ENCODE peak calls at places on chromosomes 11 and 22, in four cellular contexts. E is stimulated activated CD4-positive, alpha-beta T cell treated with anti-CD3 and anti-CD28 coated beads, Interleukin-12 subunit alpha, Interleukin-12 subunit beta, amount 100 ng/mL, for 24 hours; W is RPMI7951; L is GM12865. J is an unnamed sample.
A peak's percentile ranks its signal among the peaks of the same experiment; 100 is the strongest.

GRCh38 chr11:134564472-134565200 is 152.6 kb upstream of the B3GAT1 start:
- DNase-seq in L (no peak), W (no peak), E (no peak), J (no peak)

GRCh38 chr11:101860694-101861371 is 54.0 kb upstream of the CEP126 start:
- DNase-seq in E (no peak), L (peak; percentile 46), W (peak; percentile 63), J (peak; percentile 15)

GRCh38 chr22:49966716-49967332 is 6.3 kb downstream of the PIM3 start:
- DNase-seq in L (no peak), E (no peak), W (no peak), J (no peak)

GRCh38 chr11:113014731-113015455 is 53.7 kb downstream of the NCAM1 start:
- DNase-seq in E (no peak), L (peak; percentile 1), W (peak; percentile 37), J (no peak)

GRCh38 chr11:69293087-69293486 is 868 bp upstream of the MYEOV start:
- DNase-seq in W (peak; percentile 39), L (no peak), E (no peak), J (no peak)

GRCh38 chr11:63912678-63913077 is 4.3 kb downstream of the RCOR2 start:
- DNase-seq in E (no peak), L (no peak), W (no peak), J (no peak)

GRCh38 chr11:18657696-18658095 is 23.6 kb upstream of the SPTY2D1 start:
- DNase-seq in W (no peak), E (no peak), L (no peak), J (no peak)

GRCh38 chr22:24976442-24977218 is 24.1 kb downstream of the KIAA1671 start:
- DNase-seq in W (no peak), E (no peak), L (no peak), J (no peak)

GRCh38 chr22:31122532-31123291 is at the start of gene INPP5J:
- DNase-seq in E (no peak), L (no peak), W (peak; percentile 48), J (peak; percentile 4)

GRCh38 chr11:28836285-28837081 is 728.3 kb downstream of the METTL15 start:
- DNase-seq in E (no peak), W (peak; percentile 90), L (no peak), J (no peak)

J was measured in NCI-H748 treated with DMSO at 0.1 percent for 48 hours.